ENCODE peak calls at places on chromosomes 11 and 22, in seven cellular contexts. C is brain microvascular endothelial cell, L is HCT116, U is progenitor cell of endocrine pancreas, S is AG04450, I is glutamatergic neuron, R is thoracic aorta. D is an unnamed sample.

GRCh38 chr22:38153821-38154562 is 27.6 kb downstream of the PLA2G6 start:
- DNase-seq in C (no peak), S (no peak), L (no peak), I (no peak), U (no peak), R (no peak), D (no peak)

GRCh38 chr11:47270331-47271271 is 668 bp downstream of the MADD start:
- DNase-seq in R (no peak), I (peak; percentile 47), L (no peak), C (peak; percentile 45), U (no peak), S (no peak), D (no peak)

GRCh38 chr11:97683733-97684132 is 1293.9 kb downstream of the JRKL start:
- DNase-seq in C (no peak), U (no peak), S (no peak), I (no peak), L (no peak), R (no peak), D (no peak)

GRCh38 chr11:64101461-64101860 is 64.5 kb downstream of the MACROD1 start:
- DNase-seq in C (no peak), L (no peak), S (no peak), I (no peak), R (no peak), U (no peak), D (no peak)

GRCh38 chr11:27216268-27217149 is 146.5 kb downstream of the CCDC34 start:
- DNase-seq in U (no peak), S (no peak), R (no peak), I (peak; percentile 25), L (no peak), C (no peak), D (no peak)

GRCh38 chr11:108647387-108647700 is 17.5 kb upstream of the DDX10 start:
- DNase-seq in C (no peak), I (no peak), R (no peak), L (no peak), S (no peak), U (no peak), D (no peak)

GRCh38 chr11:59578369-59578768 is 37.2 kb downstream of the OSBP start:
- DNase-seq in S (no peak), C (no peak), I (no peak), R (no peak), U (no peak), L (no peak), D (no peak)

GRCh38 chr11:44964526-44965209 is 14.0 kb upstream of the TP53I11 start:
- DNase-seq in C (no peak), S (no peak), I (no peak), L (no peak), R (no peak), U (no peak), D (no peak)

GRCh38 chr11:33475999-33476398 is 218.8 kb downstream of the HIPK3 start:
- DNase-seq in U (no peak), C (peak; percentile 58), R (no peak), S (peak; percentile 13), I (no peak), L (no peak), D (no peak)

GRCh38 chr11:13868710-13869403 is 93.7 kb upstream of the SPON1 start:
- DNase-seq in C (no peak), U (no peak), R (no peak), I (no peak), S (no peak), L (peak; percentile 68), D (no peak)

GRCh38 chr11:16917941-16918340 is 96.3 kb downstream of the PLEKHA7 start:
- DNase-seq in S (no peak), C (peak; percentile 22), I (no peak), U (no peak), R (no peak), L (no peak), D (no peak)

GRCh38 chr11:65868076-65868667 is 4.4 kb downstream of the EFEMP2 start:
- DNase-seq in S (no peak), U (no peak), I (no peak), R (no peak), C (no peak), L (no peak), D (no peak)

GRCh38 chr11:131839326-131839725 is 468.9 kb downstream of the NTM start:
- DNase-seq in C (peak; percentile 8), S (no peak), L (no peak), I (no peak), R (no peak), U (no peak), D (no peak)

GRCh38 chr22:46726986-46727317 is 11.1 kb downstream of the CERK start:
- DNase-seq in I (no peak), S (no peak), C (no peak), U (no peak), R (no peak), L (no peak), D (no peak)

GRCh38 chr11:18379201-18379600 is 15.2 kb upstream of the LDHA start:
- DNase-seq in C (no peak), I (no peak), L (no peak), S (no peak), U (no peak), R (no peak), D (no peak)

GRCh38 chr11:45617886-45618601 is 47.4 kb downstream of the CHST1 start:
- DNase-seq in C (no peak), U (no peak), I (no peak), L (no peak), S (no peak), R (no peak), D (no peak)

GRCh38 chr22:47165338-47165931 is 403.0 kb downstream of the TBC1D22A start:
- DNase-seq in U (no peak), I (peak; percentile 12), S (no peak), L (no peak), C (no peak), R (no peak), D (peak; percentile 0)

GRCh38 chr11:73195191-73196007 is 22.7 kb upstream of the P2RY2 start:
- DNase-seq in R (no peak), S (no peak), C (peak; percentile 18), U (no peak), I (peak; percentile 7), L (peak; percentile 67), D (no peak)

GRCh38 chr11:7020183-7020917 is at the start of the genes NLRP14 and ZNF214:
- DNase-seq in L (peak; percentile 75), C (peak; percentile 90), S (peak; percentile 83), R (peak; percentile 83), U (peak; percentile 86), I (peak; percentile 89), D (peak; percentile 82)

GRCh38 chr22:26134654-26135330 is 34.5 kb upstream of the SEZ6L start:
- DNase-seq in U (no peak), C (no peak), R (no peak), L (peak; percentile 6), I (no peak), S (no peak), D (no peak)

GRCh38 chr11:86519064-86519911 is 144.6 kb downstream of the CCDC81 start:
- DNase-seq in I (no peak), L (no peak), S (peak; percentile 76), U (no peak), C (peak; percentile 74), R (no peak), D (no peak)

GRCh38 chr11:64743591-64744543 is at the start of gene RASGRP2:
- DNase-seq in R (peak; percentile 57), C (no peak), L (no peak), I (peak; percentile 80), U (no peak), S (no peak), D (peak; percentile 66)

GRCh38 chr11:134452026-134452848 is 40.2 kb upstream of the B3GAT1 start:
- DNase-seq in L (no peak), I (no peak), S (no peak), R (no peak), U (no peak), C (no peak), D (no peak)

GRCh38 chr11:72144807-72145565 is 9.5 kb downstream of the FOLR3 start:
- DNase-seq in C (peak; percentile 26), S (peak; percentile 76), L (no peak), U (no peak), I (no peak), R (no peak), D (no peak)

DNA sequence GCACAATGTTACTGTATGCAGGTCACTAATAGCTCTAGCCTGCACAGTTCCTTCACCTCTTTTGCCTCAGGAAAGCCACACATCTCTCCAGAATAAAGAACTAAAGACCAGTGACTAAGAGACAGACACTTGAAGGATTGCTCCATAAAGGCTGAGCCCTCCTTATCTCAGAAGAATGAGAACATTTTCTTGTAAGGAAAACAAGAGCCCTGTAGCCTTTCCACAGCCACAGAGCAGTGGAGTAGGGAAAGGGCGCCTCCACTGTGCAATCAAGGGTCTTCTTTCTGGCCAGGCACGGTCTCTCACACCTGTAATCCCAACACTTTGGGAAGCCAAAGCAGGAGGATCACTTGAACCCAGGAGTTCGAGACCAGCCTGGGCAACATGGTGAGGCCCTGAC is 202.6 kb upstream of the TMEM45B start:
- DNase-seq in R (no peak), L (no peak), S (no peak), U (no peak), I (no peak), C (peak; percentile 22), D (no peak)
- TF ChIP-seq CTCF in R (no peak), L (no peak), S (no peak), U (no peak), I (no peak), C (no peak), D (no peak)

GRCh38 chr11:9861860-9862725 is 198.2 kb downstream of the SWAP70 start:
- DNase-seq in I (peak; percentile 58), S (no peak), U (no peak), R (no peak), C (peak; percentile 82), L (peak; percentile 31), D (no peak)
- TF ChIP-seq CTCF in I (peak; percentile 78), S (peak; percentile 70), U (peak; percentile 67), R (peak; percentile 54), C (peak; percentile 89), L (peak; percentile 78), D (no peak)

GRCh38 chr11:76453248-76453647 is 8.4 kb downstream of the EMSY start:
- DNase-seq in C (no peak), S (no peak), U (no peak), I (no peak), L (no peak), R (no peak), D (no peak)
- TF ChIP-seq CTCF in C (no peak), S (no peak), U (no peak), I (no peak), L (no peak), R (no peak), D (no peak)

DNA sequence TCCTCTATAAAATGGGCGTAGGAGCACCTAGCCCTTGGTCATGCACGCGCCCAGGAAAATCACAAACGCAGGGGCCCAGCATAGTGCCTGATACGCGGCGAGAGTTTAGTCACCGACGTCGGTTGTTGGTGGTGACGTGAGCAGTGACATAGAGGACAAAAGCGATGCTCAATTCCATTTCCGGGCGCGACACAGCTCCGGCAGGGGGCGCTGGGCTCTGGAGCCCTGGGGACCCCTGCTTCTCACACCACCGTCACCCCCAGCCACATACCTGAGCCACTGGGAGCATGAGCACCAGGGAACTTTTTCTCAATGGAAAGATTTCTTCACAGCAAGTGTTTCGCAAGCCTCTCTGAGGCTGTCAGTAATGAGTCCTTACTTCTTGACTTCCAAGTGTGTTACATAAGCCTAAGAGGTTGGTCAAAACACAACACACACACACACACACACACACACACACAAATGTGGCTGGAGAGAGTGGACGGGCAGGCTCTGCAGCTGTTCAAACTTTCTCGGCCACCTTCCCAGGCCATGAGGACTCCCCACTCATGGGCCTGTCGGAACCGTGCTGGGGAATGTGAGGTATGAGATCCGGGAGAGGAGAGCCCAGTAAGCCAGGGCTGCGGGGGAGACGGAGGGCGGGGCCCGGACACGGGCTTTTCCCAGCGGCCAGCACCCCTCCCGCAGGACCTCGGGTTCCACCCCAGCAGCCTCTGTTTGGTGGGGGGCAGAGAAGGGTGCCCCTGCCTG is 36.9 kb upstream of the LINC01488 start:
- DNase-seq in L (no peak), R (peak; percentile 10), I (no peak), S (peak; percentile 76), U (peak; percentile 32), C (peak; percentile 82), D (peak; percentile 44)
- TF ChIP-seq CTCF in L (no peak), R (no peak), I (no peak), S (peak; percentile 32), U (peak; percentile 56), C (peak; percentile 62), D (no peak)

D was measured in omental fat pad.